ENCODE peak calls at places on chromosomes 16 and 17, in nine cellular contexts. One of them, this sample, is unnamed.

GRCh38 chr17:78800132-78800931 is 18.3 kb upstream of the CYTH1 start:
- DNase-seq in Panc1: no peak
- DNase-seq in A549: no peak
- DNase-seq in ovary: no peak
- DNase-seq in gastrocnemius medialis: no peak
- DNase-seq in neural progenitor cell: no peak
- DNase-seq in transverse colon: no peak
- DNase-seq in lower lobe of right lung: no peak
- DNase-seq in keratinocyte: no peak
- DNase-seq in this sample: no peak

GRCh38 chr16:19883296-19883951 is 1.2 kb downstream of the GPRC5B start:
- DNase-seq in lower lobe of right lung: no peak
- DNase-seq in transverse colon: peak; percentile 10
- DNase-seq in keratinocyte: no peak
- DNase-seq in gastrocnemius medialis: peak; percentile 67
- DNase-seq in A549: no peak
- DNase-seq in Panc1: no peak
- DNase-seq in ovary: peak; percentile 66
- DNase-seq in neural progenitor cell: peak; percentile 80
- DNase-seq in this sample: peak; percentile 30

GRCh38 chr16:47311738-47312505 is 148.9 kb downstream of the ITFG1 start:
- DNase-seq in keratinocyte: peak; percentile 19
- DNase-seq in A549: no peak
- DNase-seq in ovary: no peak
- DNase-seq in Panc1: no peak
- DNase-seq in neural progenitor cell: peak; percentile 20
- DNase-seq in lower lobe of right lung: no peak
- DNase-seq in transverse colon: no peak
- DNase-seq in gastrocnemius medialis: no peak
- DNase-seq in this sample: peak; percentile 14

GRCh38 chr17:48621410-48622387 is 4.5 kb downstream of the HOXB9 start:
- DNase-seq in ovary: no peak
- DNase-seq in gastrocnemius medialis: no peak
- DNase-seq in lower lobe of right lung: no peak
- DNase-seq in Panc1: no peak
- DNase-seq in neural progenitor cell: no peak
- DNase-seq in keratinocyte: no peak
- DNase-seq in transverse colon: no peak
- DNase-seq in A549: no peak
- DNase-seq in this sample: no peak

GRCh38 chr17:56845934-56846333 is 12.0 kb downstream of the DGKE start:
- DNase-seq in keratinocyte: no peak
- DNase-seq in ovary: no peak
- DNase-seq in neural progenitor cell: no peak
- DNase-seq in gastrocnemius medialis: no peak
- DNase-seq in lower lobe of right lung: no peak
- DNase-seq in A549: no peak
- DNase-seq in Panc1: no peak
- DNase-seq in transverse colon: no peak
- DNase-seq in this sample: no peak

GRCh38 chr17:71117461-71117860 is 948.1 kb downstream of the KCNJ2 start:
- DNase-seq in ovary: no peak
- DNase-seq in neural progenitor cell: peak; percentile 50
- DNase-seq in A549: no peak
- DNase-seq in Panc1: no peak
- DNase-seq in transverse colon: no peak
- DNase-seq in keratinocyte: no peak
- DNase-seq in lower lobe of right lung: no peak
- DNase-seq in gastrocnemius medialis: no peak
- DNase-seq in this sample: no peak

GRCh38 chr17:2051388-2052237 is 3.3 kb upstream of the HIC1 start:
- DNase-seq in ovary: peak; percentile 75
- DNase-seq in keratinocyte: no peak
- DNase-seq in A549: no peak
- DNase-seq in gastrocnemius medialis: no peak
- DNase-seq in lower lobe of right lung: no peak
- DNase-seq in neural progenitor cell: no peak
- DNase-seq in Panc1: no peak
- DNase-seq in transverse colon: no peak
- DNase-seq in this sample: no peak

GRCh38 chr16:71542377-71542776 is 16.2 kb downstream of the CHST4 start:
- DNase-seq in ovary: no peak
- DNase-seq in A549: peak; percentile 58
- DNase-seq in keratinocyte: no peak
- DNase-seq in neural progenitor cell: peak; percentile 84
- DNase-seq in Panc1: peak; percentile 25
- DNase-seq in transverse colon: peak; percentile 60
- DNase-seq in lower lobe of right lung: peak; percentile 59
- DNase-seq in gastrocnemius medialis: no peak
- DNase-seq in this sample: peak; percentile 44

GRCh38 chr17:42311240-42312034 is 23.1 kb downstream of the STAT5A start:
- DNase-seq in Panc1: no peak
- DNase-seq in lower lobe of right lung: peak; percentile 93
- DNase-seq in gastrocnemius medialis: peak; percentile 94
- DNase-seq in neural progenitor cell: peak; percentile 78
- DNase-seq in A549: no peak
- DNase-seq in keratinocyte: no peak
- DNase-seq in ovary: peak; percentile 90
- DNase-seq in transverse colon: peak; percentile 78
- DNase-seq in this sample: peak; percentile 84

GRCh38 chr16:58028541-58029070 is 3.1 kb downstream of the MMP15 start:
- DNase-seq in neural progenitor cell: no peak
- DNase-seq in lower lobe of right lung: no peak
- DNase-seq in keratinocyte: no peak
- DNase-seq in gastrocnemius medialis: no peak
- DNase-seq in transverse colon: no peak
- DNase-seq in A549: no peak
- DNase-seq in ovary: no peak
- DNase-seq in Panc1: no peak
- DNase-seq in this sample: no peak

GRCh38 chr17:21573961-21574610 is 118.2 kb upstream of the KCNJ18 start:
- DNase-seq in neural progenitor cell: no peak
- DNase-seq in keratinocyte: no peak
- DNase-seq in Panc1: no peak
- DNase-seq in ovary: peak; percentile 79
- DNase-seq in A549: no peak
- DNase-seq in lower lobe of right lung: peak; percentile 66
- DNase-seq in gastrocnemius medialis: peak; percentile 21
- DNase-seq in transverse colon: peak; percentile 38
- DNase-seq in this sample: peak; percentile 73

DNA sequence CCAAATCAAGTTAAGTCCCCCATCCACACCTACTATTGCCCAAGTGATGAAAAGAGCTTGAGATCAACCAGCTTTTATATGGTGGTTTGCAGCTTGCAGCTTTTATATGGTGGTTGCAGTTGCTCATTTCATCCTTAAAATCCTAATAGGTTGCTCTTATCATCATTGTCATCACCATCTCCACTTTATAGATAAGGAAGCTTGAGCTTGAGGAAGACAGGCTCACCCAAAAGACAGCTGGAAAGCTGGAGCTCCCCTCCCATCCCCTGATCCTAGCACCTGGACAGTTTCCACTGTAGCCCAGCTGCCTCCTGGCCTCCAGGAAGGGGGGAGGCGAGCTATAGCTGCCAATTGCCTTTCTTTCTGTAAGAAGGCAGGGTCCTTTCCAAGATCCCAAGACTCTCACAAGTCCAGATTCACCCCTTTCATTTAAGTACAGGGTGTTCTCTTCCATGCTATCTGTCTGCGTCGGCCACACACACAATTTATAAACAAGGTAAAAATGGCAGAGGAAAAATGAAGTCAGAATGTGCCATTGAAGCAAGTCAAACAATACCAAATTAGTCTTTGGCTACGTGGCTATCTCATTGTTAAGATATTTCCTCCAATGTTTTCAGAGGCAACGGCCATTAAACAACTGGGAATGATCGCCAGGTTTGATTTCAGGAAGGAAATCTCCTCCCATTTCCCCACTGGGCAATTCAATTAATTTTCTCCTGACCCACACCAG is 63.3 kb downstream of the PECAM1 start:
- DNase-seq in transverse colon: no peak
- DNase-seq in ovary: peak; percentile 75
- DNase-seq in keratinocyte: no peak
- DNase-seq in A549: no peak
- DNase-seq in neural progenitor cell: no peak
- DNase-seq in gastrocnemius medialis: no peak
- DNase-seq in Panc1: no peak
- DNase-seq in lower lobe of right lung: no peak
- DNase-seq in this sample: no peak
- H3K27ac ChIP-seq in transverse colon: peak overlapping the region; percentile 47
- H3K27ac ChIP-seq in ovary: peak overlapping the region; percentile 87
- H3K27ac ChIP-seq in keratinocyte: no peak overlapping the region
- H3K27ac ChIP-seq in A549: no peak overlapping the region
- H3K27ac ChIP-seq in neural progenitor cell: no peak overlapping the region
- H3K27ac ChIP-seq in gastrocnemius medialis: peak overlapping the region; percentile 65
- H3K27ac ChIP-seq in Panc1: no peak overlapping the region
- H3K27ac ChIP-seq in lower lobe of right lung: peak overlapping the region; percentile 85
- H3K27ac ChIP-seq in this sample: peak overlapping the region; percentile 23

GRCh38 chr17:51999654-52000053 is 158.9 kb downstream of the CA10 start:
- DNase-seq in neural progenitor cell: no peak
- DNase-seq in lower lobe of right lung: no peak
- DNase-seq in gastrocnemius medialis: no peak
- DNase-seq in keratinocyte: no peak
- DNase-seq in A549: no peak
- DNase-seq in Panc1: no peak
- DNase-seq in transverse colon: no peak
- DNase-seq in ovary: no peak
- DNase-seq in this sample: no peak
- H3K4me3 ChIP-seq in neural progenitor cell: no peak overlapping the region
- H3K4me3 ChIP-seq in lower lobe of right lung: no peak overlapping the region
- H3K4me3 ChIP-seq in gastrocnemius medialis: no peak overlapping the region
- H3K4me3 ChIP-seq in keratinocyte: no peak overlapping the region
- H3K4me3 ChIP-seq in A549: no peak overlapping the region
- H3K4me3 ChIP-seq in Panc1: no peak overlapping the region
- H3K4me3 ChIP-seq in transverse colon: no peak overlapping the region
- H3K4me3 ChIP-seq in ovary: no peak overlapping the region
- H3K4me3 ChIP-seq in this sample: no peak overlapping the region

GRCh38 chr16:84828322-84828721 is 8.5 kb downstream of the CRISPLD2 start:
- DNase-seq in gastrocnemius medialis: no peak
- DNase-seq in ovary: no peak
- DNase-seq in neural progenitor cell: no peak
- DNase-seq in lower lobe of right lung: no peak
- DNase-seq in keratinocyte: no peak
- DNase-seq in Panc1: no peak
- DNase-seq in A549: no peak
- DNase-seq in transverse colon: no peak
- DNase-seq in this sample: no peak

GRCh38 chr16:84826558-84826941 is 6.8 kb downstream of the CRISPLD2 start:
- DNase-seq in lower lobe of right lung: no peak
- DNase-seq in Panc1: no peak
- DNase-seq in ovary: peak; percentile 79
- DNase-seq in gastrocnemius medialis: no peak
- DNase-seq in neural progenitor cell: no peak
- DNase-seq in keratinocyte: no peak
- DNase-seq in A549: no peak
- DNase-seq in transverse colon: peak; percentile 57
- DNase-seq in this sample: no peak

GRCh38 chr16:84829168-84829965 is 9.6 kb downstream of the CRISPLD2 start:
- DNase-seq in lower lobe of right lung: no peak
- DNase-seq in keratinocyte: no peak
- DNase-seq in Panc1: no peak
- DNase-seq in neural progenitor cell: peak; percentile 42
- DNase-seq in gastrocnemius medialis: no peak
- DNase-seq in A549: no peak
- DNase-seq in transverse colon: peak; percentile 54
- DNase-seq in ovary: peak; percentile 69
- DNase-seq in this sample: no peak

GRCh38 chr16:84827131-84827574 is 7.4 kb downstream of the CRISPLD2 start:
- DNase-seq in neural progenitor cell: no peak
- DNase-seq in keratinocyte: no peak
- DNase-seq in A549: no peak
- DNase-seq in gastrocnemius medialis: no peak
- DNase-seq in transverse colon: no peak
- DNase-seq in lower lobe of right lung: no peak
- DNase-seq in Panc1: no peak
- DNase-seq in ovary: no peak
- DNase-seq in this sample: peak; percentile 53

DNA sequence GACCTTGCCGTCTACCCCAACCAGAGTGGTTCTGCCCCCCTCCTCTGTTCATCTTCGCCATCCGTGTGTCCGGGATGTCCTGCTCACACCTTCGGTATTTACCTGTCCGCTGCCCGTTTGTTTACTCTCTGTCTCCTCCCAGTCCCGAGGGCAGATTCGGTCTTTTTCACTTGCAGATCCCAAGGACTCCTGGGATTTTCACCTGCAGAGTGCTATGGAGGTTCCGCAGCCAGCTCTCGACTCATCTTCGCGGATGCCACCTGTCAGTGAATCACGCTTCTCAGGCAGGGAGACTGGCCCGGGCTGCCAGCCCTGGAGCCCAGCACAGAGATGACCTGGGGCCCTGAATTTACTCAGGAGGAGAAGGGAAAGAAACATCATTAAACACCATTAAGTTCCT is 8.1 kb downstream of the CRISPLD2 start:
- DNase-seq in gastrocnemius medialis: no peak
- DNase-seq in A549: no peak
- DNase-seq in transverse colon: no peak
- DNase-seq in lower lobe of right lung: no peak
- DNase-seq in ovary: no peak
- DNase-seq in neural progenitor cell: no peak
- DNase-seq in keratinocyte: no peak
- DNase-seq in Panc1: no peak
- DNase-seq in this sample: no peak
- H3K4me1 ChIP-seq in gastrocnemius medialis: peaks cover 9% of the 10 kb centered on the region
- H3K4me1 ChIP-seq in A549: no peaks in the 10 kb centered on the region
- H3K4me1 ChIP-seq in transverse colon: peaks cover 31% of the 10 kb centered on the region
- H3K4me1 ChIP-seq in lower lobe of right lung: peaks cover 38% of the 10 kb centered on the region
- H3K4me1 ChIP-seq in ovary: peaks cover 17% of the 10 kb centered on the region
- H3K4me1 ChIP-seq in neural progenitor cell: no peaks in the 10 kb centered on the region
- H3K4me1 ChIP-seq in keratinocyte: no peaks in the 10 kb centered on the region
- H3K4me1 ChIP-seq in Panc1: no peaks in the 10 kb centered on the region
- H3K4me1 ChIP-seq in this sample: no peaks in the 10 kb centered on the region

GRCh38 chr17:67558740-67559380 is 158.9 kb upstream of the NOL11 start:
- DNase-seq in lower lobe of right lung: no peak
- DNase-seq in neural progenitor cell: no peak
- DNase-seq in transverse colon: no peak
- DNase-seq in keratinocyte: no peak
- DNase-seq in gastrocnemius medialis: no peak
- DNase-seq in A549: no peak
- DNase-seq in Panc1: no peak
- DNase-seq in ovary: no peak
- DNase-seq in this sample: peak; percentile 45
- H3K27ac ChIP-seq in lower lobe of right lung: no peak overlapping the region
- H3K27ac ChIP-seq in neural progenitor cell: no peak overlapping the region
- H3K27ac ChIP-seq in transverse colon: no peak overlapping the region
- H3K27ac ChIP-seq in keratinocyte: no peak overlapping the region
- H3K27ac ChIP-seq in gastrocnemius medialis: no peak overlapping the region
- H3K27ac ChIP-seq in A549: no peak overlapping the region
- H3K27ac ChIP-seq in Panc1: no peak overlapping the region
- H3K27ac ChIP-seq in ovary: no peak overlapping the region
- H3K27ac ChIP-seq in this sample: peak overlapping the region; percentile 19

GRCh38 chr17:81470944-81471803 is 41.4 kb downstream of the ACTG1 start:
- DNase-seq in lower lobe of right lung: no peak
- DNase-seq in keratinocyte: no peak
- DNase-seq in Panc1: no peak
- DNase-seq in ovary: no peak
- DNase-seq in A549: no peak
- DNase-seq in transverse colon: no peak
- DNase-seq in gastrocnemius medialis: no peak
- DNase-seq in neural progenitor cell: peak; percentile 72
- DNase-seq in this sample: no peak
- H3K4me3 ChIP-seq in lower lobe of right lung: no peak overlapping the region
- H3K4me3 ChIP-seq in keratinocyte: no peak overlapping the region
- H3K4me3 ChIP-seq in Panc1: no peak overlapping the region
- H3K4me3 ChIP-seq in ovary: peak overlapping the region; percentile 34
- H3K4me3 ChIP-seq in A549: no peak overlapping the region
- H3K4me3 ChIP-seq in transverse colon: peak overlapping the region; percentile 27
- H3K4me3 ChIP-seq in gastrocnemius medialis: peak overlapping the region; percentile 34
- H3K4me3 ChIP-seq in neural progenitor cell: no peak overlapping the region
- H3K4me3 ChIP-seq in this sample: no peak overlapping the region

This sample was measured in body of pancreas.